ENCODE peak calls at places on chromosomes 7 and 10, in nine cellular contexts. One of them, this sample, is unnamed.

GRCh38 chr7:130493275-130493868 is 1.5 kb downstream of the MEST start:
- DNase-seq in CD8-positive, alpha-beta T cell: no peak
- DNase-seq in A549: no peak
- DNase-seq in fibroblast of mammary gland: peak; percentile 40
- DNase-seq in kidney: peak; percentile 62
- DNase-seq in dorsolateral prefrontal cortex: no peak
- DNase-seq in ovary: peak; percentile 17
- DNase-seq in mucosa of descending colon: no peak
- DNase-seq in AG09309: no peak
- DNase-seq in this sample: no peak

GRCh38 chr10:71893920-71894319 is 42.9 kb upstream of the PSAP start:
- DNase-seq in A549: no peak
- DNase-seq in CD8-positive, alpha-beta T cell: no peak
- DNase-seq in kidney: peak; percentile 6
- DNase-seq in mucosa of descending colon: no peak
- DNase-seq in AG09309: no peak
- DNase-seq in fibroblast of mammary gland: no peak
- DNase-seq in dorsolateral prefrontal cortex: no peak
- DNase-seq in ovary: no peak
- DNase-seq in this sample: no peak

GRCh38 chr7:2336626-2337025 is 18.0 kb upstream of the EIF3B start:
- DNase-seq in CD8-positive, alpha-beta T cell: no peak
- DNase-seq in dorsolateral prefrontal cortex: no peak
- DNase-seq in fibroblast of mammary gland: no peak
- DNase-seq in AG09309: no peak
- DNase-seq in mucosa of descending colon: no peak
- DNase-seq in A549: no peak
- DNase-seq in ovary: no peak
- DNase-seq in kidney: no peak
- DNase-seq in this sample: no peak

GRCh38 chr10:94358480-94358879 is 4.3 kb downstream of the NOC3L start:
- DNase-seq in CD8-positive, alpha-beta T cell: no peak
- DNase-seq in kidney: no peak
- DNase-seq in A549: no peak
- DNase-seq in AG09309: peak; percentile 77
- DNase-seq in fibroblast of mammary gland: peak; percentile 92
- DNase-seq in dorsolateral prefrontal cortex: no peak
- DNase-seq in ovary: no peak
- DNase-seq in mucosa of descending colon: no peak
- DNase-seq in this sample: no peak

GRCh38 chr7:18320971-18321567 is 174.5 kb upstream of the HDAC9 start:
- DNase-seq in kidney: no peak
- DNase-seq in ovary: no peak
- DNase-seq in dorsolateral prefrontal cortex: no peak
- DNase-seq in fibroblast of mammary gland: peak; percentile 64
- DNase-seq in mucosa of descending colon: peak; percentile 32
- DNase-seq in CD8-positive, alpha-beta T cell: no peak
- DNase-seq in A549: peak; percentile 17
- DNase-seq in AG09309: peak; percentile 25
- DNase-seq in this sample: no peak

GRCh38 chr7:114825423-114825951 is 96.4 kb upstream of the MDFIC start:
- DNase-seq in AG09309: no peak
- DNase-seq in dorsolateral prefrontal cortex: no peak
- DNase-seq in ovary: no peak
- DNase-seq in kidney: no peak
- DNase-seq in A549: no peak
- DNase-seq in CD8-positive, alpha-beta T cell: no peak
- DNase-seq in fibroblast of mammary gland: no peak
- DNase-seq in mucosa of descending colon: no peak
- DNase-seq in this sample: no peak

GRCh38 chr10:1205450-1206030 is 149.4 kb downstream of the WDR37 start:
- DNase-seq in fibroblast of mammary gland: no peak
- DNase-seq in mucosa of descending colon: no peak
- DNase-seq in kidney: peak; percentile 54
- DNase-seq in A549: no peak
- DNase-seq in dorsolateral prefrontal cortex: peak; percentile 30
- DNase-seq in AG09309: no peak
- DNase-seq in CD8-positive, alpha-beta T cell: no peak
- DNase-seq in ovary: no peak
- DNase-seq in this sample: no peak

GRCh38 chr7:132220060-132220459 is 356.2 kb downstream of the PLXNA4 start:
- DNase-seq in dorsolateral prefrontal cortex: no peak
- DNase-seq in AG09309: no peak
- DNase-seq in CD8-positive, alpha-beta T cell: no peak
- DNase-seq in mucosa of descending colon: no peak
- DNase-seq in kidney: no peak
- DNase-seq in A549: no peak
- DNase-seq in fibroblast of mammary gland: no peak
- DNase-seq in ovary: no peak
- DNase-seq in this sample: no peak

GRCh38 chr10:47353351-47353750 is 5.2 kb downstream of the RBP3 start:
- DNase-seq in kidney: peak; percentile 17
- DNase-seq in ovary: no peak
- DNase-seq in dorsolateral prefrontal cortex: no peak
- DNase-seq in A549: no peak
- DNase-seq in fibroblast of mammary gland: no peak
- DNase-seq in AG09309: no peak
- DNase-seq in mucosa of descending colon: no peak
- DNase-seq in CD8-positive, alpha-beta T cell: no peak
- DNase-seq in this sample: no peak

GRCh38 chr7:156368459-156368858 is 272.1 kb upstream of the RNF32 start:
- DNase-seq in AG09309: no peak
- DNase-seq in ovary: no peak
- DNase-seq in CD8-positive, alpha-beta T cell: no peak
- DNase-seq in A549: no peak
- DNase-seq in kidney: no peak
- DNase-seq in fibroblast of mammary gland: no peak
- DNase-seq in dorsolateral prefrontal cortex: no peak
- DNase-seq in mucosa of descending colon: no peak
- DNase-seq in this sample: no peak

GRCh38 chr10:95840681-95841080 is 67.1 kb upstream of the CC2D2B start:
- DNase-seq in CD8-positive, alpha-beta T cell: no peak
- DNase-seq in ovary: no peak
- DNase-seq in dorsolateral prefrontal cortex: no peak
- DNase-seq in AG09309: no peak
- DNase-seq in mucosa of descending colon: no peak
- DNase-seq in kidney: no peak
- DNase-seq in fibroblast of mammary gland: no peak
- DNase-seq in A549: no peak
- DNase-seq in this sample: no peak

GRCh38 chr10:92573091-92573797 is 649 bp downstream of the IDE start:
- DNase-seq in AG09309: no peak
- DNase-seq in CD8-positive, alpha-beta T cell: no peak
- DNase-seq in ovary: peak; percentile 12
- DNase-seq in dorsolateral prefrontal cortex: no peak
- DNase-seq in fibroblast of mammary gland: peak; percentile 46
- DNase-seq in A549: peak; percentile 59
- DNase-seq in kidney: peak; percentile 84
- DNase-seq in mucosa of descending colon: peak; percentile 30
- DNase-seq in this sample: no peak

GRCh38 chr10:27153855-27154198 is 357 bp downstream of the YME1L1 start:
- DNase-seq in fibroblast of mammary gland: peak; percentile 26
- DNase-seq in kidney: no peak
- DNase-seq in AG09309: no peak
- DNase-seq in CD8-positive, alpha-beta T cell: no peak
- DNase-seq in mucosa of descending colon: no peak
- DNase-seq in ovary: no peak
- DNase-seq in A549: peak; percentile 28
- DNase-seq in dorsolateral prefrontal cortex: no peak
- DNase-seq in this sample: no peak

GRCh38 chr7:2480071-2480410 is 3.8 kb upstream of the GRIFIN start:
- DNase-seq in ovary: no peak
- DNase-seq in A549: no peak
- DNase-seq in AG09309: no peak
- DNase-seq in dorsolateral prefrontal cortex: no peak
- DNase-seq in kidney: peak; percentile 77
- DNase-seq in fibroblast of mammary gland: peak; percentile 21
- DNase-seq in mucosa of descending colon: no peak
- DNase-seq in CD8-positive, alpha-beta T cell: no peak
- DNase-seq in this sample: peak; percentile 86

GRCh38 chr7:20246236-20246635 is 29.1 kb upstream of the MACC1 start:
- DNase-seq in AG09309: no peak
- DNase-seq in A549: no peak
- DNase-seq in mucosa of descending colon: no peak
- DNase-seq in CD8-positive, alpha-beta T cell: no peak
- DNase-seq in fibroblast of mammary gland: no peak
- DNase-seq in ovary: no peak
- DNase-seq in dorsolateral prefrontal cortex: no peak
- DNase-seq in kidney: no peak
- DNase-seq in this sample: no peak

GRCh38 chr7:104982308-104982755 is 31.7 kb upstream of the KMT2E start:
- DNase-seq in AG09309: no peak
- DNase-seq in dorsolateral prefrontal cortex: no peak
- DNase-seq in A549: no peak
- DNase-seq in fibroblast of mammary gland: peak; percentile 63
- DNase-seq in kidney: no peak
- DNase-seq in ovary: no peak
- DNase-seq in CD8-positive, alpha-beta T cell: no peak
- DNase-seq in mucosa of descending colon: peak; percentile 22
- DNase-seq in this sample: no peak

GRCh38 chr7:158828343-158829020 is 827 bp downstream of the ESYT2 start:
- DNase-seq in CD8-positive, alpha-beta T cell: peak; percentile 63
- DNase-seq in mucosa of descending colon: peak; percentile 65
- DNase-seq in AG09309: no peak
- DNase-seq in kidney: peak; percentile 93
- DNase-seq in A549: no peak
- DNase-seq in dorsolateral prefrontal cortex: peak; percentile 40
- DNase-seq in ovary: peak; percentile 66
- DNase-seq in fibroblast of mammary gland: no peak
- DNase-seq in this sample: no peak

GRCh38 chr10:5594271-5595036 is 69.7 kb downstream of the CALML3 start:
- DNase-seq in kidney: peak; percentile 29
- DNase-seq in CD8-positive, alpha-beta T cell: no peak
- DNase-seq in AG09309: no peak
- DNase-seq in mucosa of descending colon: no peak
- DNase-seq in A549: no peak
- DNase-seq in ovary: no peak
- DNase-seq in dorsolateral prefrontal cortex: no peak
- DNase-seq in fibroblast of mammary gland: peak; percentile 74
- DNase-seq in this sample: peak; percentile 18

GRCh38 chr10:95133997-95134396 is 60.0 kb upstream of the ACSM6 start:
- DNase-seq in ovary: no peak
- DNase-seq in dorsolateral prefrontal cortex: no peak
- DNase-seq in A549: no peak
- DNase-seq in mucosa of descending colon: no peak
- DNase-seq in AG09309: no peak
- DNase-seq in CD8-positive, alpha-beta T cell: no peak
- DNase-seq in kidney: no peak
- DNase-seq in fibroblast of mammary gland: no peak
- DNase-seq in this sample: no peak

GRCh38 chr7:37833107-37833817 is 15.1 kb upstream of the NME8 start:
- DNase-seq in fibroblast of mammary gland: peak; percentile 67
- DNase-seq in CD8-positive, alpha-beta T cell: peak; percentile 61
- DNase-seq in mucosa of descending colon: no peak
- DNase-seq in AG09309: peak; percentile 13
- DNase-seq in kidney: peak; percentile 52
- DNase-seq in A549: peak; percentile 49
- DNase-seq in dorsolateral prefrontal cortex: peak; percentile 44
- DNase-seq in ovary: peak; percentile 38
- DNase-seq in this sample: no peak

DNA sequence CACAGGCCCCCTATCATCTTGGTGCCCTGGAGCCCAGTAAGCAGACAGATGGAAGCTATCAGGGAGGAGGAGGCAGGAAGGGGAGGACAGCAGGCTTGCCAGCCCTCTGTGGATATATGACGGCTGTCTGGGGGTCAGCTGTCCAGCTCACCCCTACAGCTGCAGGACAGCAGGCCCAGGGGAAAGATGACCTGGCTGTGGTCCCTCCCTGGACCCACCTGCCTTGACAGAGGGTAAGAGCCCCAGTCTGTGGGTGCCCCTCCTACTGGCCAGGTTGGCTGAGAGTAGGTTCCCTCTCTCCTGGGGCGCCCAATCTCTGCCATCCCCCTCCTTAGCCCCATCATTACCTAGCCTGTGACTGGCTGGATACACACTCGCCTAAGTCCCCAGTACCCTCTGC is 62.5 kb downstream of the C10orf143 start:
- DNase-seq in CD8-positive, alpha-beta T cell: peak; percentile 38
- DNase-seq in dorsolateral prefrontal cortex: no peak
- DNase-seq in fibroblast of mammary gland: no peak
- DNase-seq in ovary: no peak
- DNase-seq in mucosa of descending colon: no peak
- DNase-seq in AG09309: no peak
- DNase-seq in kidney: no peak
- DNase-seq in A549: no peak
- DNase-seq in this sample: no peak
- TF ChIP-seq CTCF in CD8-positive, alpha-beta T cell: no peak
- TF ChIP-seq CTCF in dorsolateral prefrontal cortex: no peak
- TF ChIP-seq CTCF in fibroblast of mammary gland: no peak
- TF ChIP-seq CTCF in ovary: no peak
- TF ChIP-seq CTCF in mucosa of descending colon: no peak
- TF ChIP-seq CTCF in AG09309: no peak
- TF ChIP-seq CTCF in kidney: no peak
- TF ChIP-seq CTCF in A549: no peak
- TF ChIP-seq CTCF in this sample: no peak

GRCh38 chr7:94240902-94241301 is 153.8 kb upstream of the COL1A2 start:
- DNase-seq in ovary: no peak
- DNase-seq in A549: no peak
- DNase-seq in mucosa of descending colon: no peak
- DNase-seq in CD8-positive, alpha-beta T cell: no peak
- DNase-seq in AG09309: no peak
- DNase-seq in kidney: no peak
- DNase-seq in fibroblast of mammary gland: no peak
- DNase-seq in dorsolateral prefrontal cortex: no peak
- DNase-seq in this sample: no peak
- TF ChIP-seq CTCF in ovary: no peak
- TF ChIP-seq CTCF in A549: no peak
- TF ChIP-seq CTCF in mucosa of descending colon: no peak
- TF ChIP-seq CTCF in CD8-positive, alpha-beta T cell: no peak
- TF ChIP-seq CTCF in AG09309: no peak
- TF ChIP-seq CTCF in kidney: no peak
- TF ChIP-seq CTCF in fibroblast of mammary gland: no peak
- TF ChIP-seq CTCF in dorsolateral prefrontal cortex: no peak
- TF ChIP-seq CTCF in this sample: no peak

DNA sequence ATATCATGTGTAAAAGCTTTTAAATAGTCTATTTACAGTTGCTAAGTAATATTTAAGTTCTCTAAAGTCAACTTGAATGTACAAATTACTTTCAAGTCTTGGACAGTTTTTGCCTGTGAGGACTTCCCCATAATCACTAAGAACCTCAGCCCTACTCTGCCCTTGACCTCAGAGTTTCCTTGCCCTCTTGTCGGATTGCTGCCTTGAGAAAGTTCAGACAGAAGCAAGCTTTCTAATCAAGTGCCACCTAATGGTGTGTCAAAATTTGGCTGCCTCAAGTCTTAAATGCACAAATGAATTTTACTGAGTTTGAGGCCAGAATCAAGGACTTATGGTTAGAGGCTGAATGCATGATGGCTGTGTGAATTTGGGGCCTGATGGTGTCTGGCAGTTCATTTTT is 88.3 kb upstream of the KAT6B start:
- DNase-seq in A549: no peak
- DNase-seq in ovary: no peak
- DNase-seq in kidney: no peak
- DNase-seq in CD8-positive, alpha-beta T cell: peak; percentile 23
- DNase-seq in AG09309: no peak
- DNase-seq in dorsolateral prefrontal cortex: no peak
- DNase-seq in mucosa of descending colon: no peak
- DNase-seq in fibroblast of mammary gland: peak; percentile 18
- DNase-seq in this sample: no peak
- TF ChIP-seq CTCF in A549: no peak
- TF ChIP-seq CTCF in ovary: no peak
- TF ChIP-seq CTCF in kidney: no peak
- TF ChIP-seq CTCF in CD8-positive, alpha-beta T cell: no peak
- TF ChIP-seq CTCF in AG09309: no peak
- TF ChIP-seq CTCF in dorsolateral prefrontal cortex: no peak
- TF ChIP-seq CTCF in mucosa of descending colon: no peak
- TF ChIP-seq CTCF in fibroblast of mammary gland: no peak
- TF ChIP-seq CTCF in this sample: no peak

GRCh38 chr10:116737582-116738358 is 4.6 kb downstream of the HSPA12A start:
- DNase-seq in dorsolateral prefrontal cortex: peak; percentile 47
- DNase-seq in mucosa of descending colon: no peak
- DNase-seq in fibroblast of mammary gland: no peak
- DNase-seq in ovary: peak; percentile 23
- DNase-seq in A549: peak; percentile 36
- DNase-seq in CD8-positive, alpha-beta T cell: no peak
- DNase-seq in AG09309: no peak
- DNase-seq in kidney: no peak
- DNase-seq in this sample: peak; percentile 48
- TF ChIP-seq CTCF in dorsolateral prefrontal cortex: no peak
- TF ChIP-seq CTCF in mucosa of descending colon: no peak
- TF ChIP-seq CTCF in fibroblast of mammary gland: peak; percentile 20
- TF ChIP-seq CTCF in ovary: no peak
- TF ChIP-seq CTCF in A549: peak; percentile 22
- TF ChIP-seq CTCF in CD8-positive, alpha-beta T cell: no peak
- TF ChIP-seq CTCF in AG09309: peak; percentile 40
- TF ChIP-seq CTCF in kidney: peak; percentile 15
- TF ChIP-seq CTCF in this sample: peak; percentile 62